ENCODE peak calls at places on chromosomes 12 and 14, in ten cellular contexts. One of them, this sample, is unnamed.

GRCh38 chr12:108822458-108823205 is 34.8 kb downstream of the SSH1 start:
- DNase-seq in AG08395: no peak
- DNase-seq in stimulated activated CD4-positive, alpha-beta T cell treated with anti-CD3 and anti-CD28 coated beads, Interleukin-1b, Interleukin-23, amount 100 ng/mL, for 24 hours: no peak
- DNase-seq in mucosa of descending colon: no peak
- DNase-seq in lower leg skin: no peak
- DNase-seq in activated T-cell treated with anti-CD3 and anti-CD28 coated beads, Interleukin-2, amount 50 U/mL, for 24 hours: no peak
- DNase-seq in posterior cingulate gyrus: no peak
- DNase-seq in AG04450: no peak
- DNase-seq in heart right ventricle: no peak
- DNase-seq in Right ventricle myocardium superior: no peak
- DNase-seq in this sample: no peak

GRCh38 chr12:57142121-57142520 is 5.3 kb downstream of the LRP1-AS start:
- DNase-seq in stimulated activated CD4-positive, alpha-beta T cell treated with anti-CD3 and anti-CD28 coated beads, Interleukin-1b, Interleukin-23, amount 100 ng/mL, for 24 hours: no peak
- DNase-seq in posterior cingulate gyrus: no peak
- DNase-seq in heart right ventricle: no peak
- DNase-seq in AG08395: no peak
- DNase-seq in Right ventricle myocardium superior: peak; percentile 44
- DNase-seq in mucosa of descending colon: no peak
- DNase-seq in lower leg skin: no peak
- DNase-seq in AG04450: no peak
- DNase-seq in activated T-cell treated with anti-CD3 and anti-CD28 coated beads, Interleukin-2, amount 50 U/mL, for 24 hours: no peak
- DNase-seq in this sample: no peak

GRCh38 chr12:117040496-117040895 is 58.7 kb downstream of the TESC start:
- DNase-seq in Right ventricle myocardium superior: peak; percentile 36
- DNase-seq in heart right ventricle: no peak
- DNase-seq in activated T-cell treated with anti-CD3 and anti-CD28 coated beads, Interleukin-2, amount 50 U/mL, for 24 hours: no peak
- DNase-seq in mucosa of descending colon: peak; percentile 9
- DNase-seq in lower leg skin: no peak
- DNase-seq in stimulated activated CD4-positive, alpha-beta T cell treated with anti-CD3 and anti-CD28 coated beads, Interleukin-1b, Interleukin-23, amount 100 ng/mL, for 24 hours: no peak
- DNase-seq in AG08395: no peak
- DNase-seq in AG04450: no peak
- DNase-seq in posterior cingulate gyrus: no peak
- DNase-seq in this sample: no peak

GRCh38 chr14:81343701-81344100 is 56.4 kb downstream of the STON2 start:
- DNase-seq in stimulated activated CD4-positive, alpha-beta T cell treated with anti-CD3 and anti-CD28 coated beads, Interleukin-1b, Interleukin-23, amount 100 ng/mL, for 24 hours: no peak
- DNase-seq in posterior cingulate gyrus: no peak
- DNase-seq in AG04450: no peak
- DNase-seq in Right ventricle myocardium superior: no peak
- DNase-seq in lower leg skin: no peak
- DNase-seq in AG08395: no peak
- DNase-seq in heart right ventricle: no peak
- DNase-seq in activated T-cell treated with anti-CD3 and anti-CD28 coated beads, Interleukin-2, amount 50 U/mL, for 24 hours: no peak
- DNase-seq in mucosa of descending colon: no peak
- DNase-seq in this sample: no peak

GRCh38 chr14:33805593-33805992 is 145.3 kb downstream of the EGLN3 start:
- DNase-seq in AG04450: no peak
- DNase-seq in AG08395: no peak
- DNase-seq in activated T-cell treated with anti-CD3 and anti-CD28 coated beads, Interleukin-2, amount 50 U/mL, for 24 hours: no peak
- DNase-seq in lower leg skin: no peak
- DNase-seq in heart right ventricle: no peak
- DNase-seq in posterior cingulate gyrus: no peak
- DNase-seq in stimulated activated CD4-positive, alpha-beta T cell treated with anti-CD3 and anti-CD28 coated beads, Interleukin-1b, Interleukin-23, amount 100 ng/mL, for 24 hours: no peak
- DNase-seq in mucosa of descending colon: no peak
- DNase-seq in Right ventricle myocardium superior: no peak
- DNase-seq in this sample: no peak

GRCh38 chr12:65384240-65384639 is 105.8 kb downstream of the MSRB3 start:
- DNase-seq in Right ventricle myocardium superior: no peak
- DNase-seq in lower leg skin: no peak
- DNase-seq in mucosa of descending colon: no peak
- DNase-seq in stimulated activated CD4-positive, alpha-beta T cell treated with anti-CD3 and anti-CD28 coated beads, Interleukin-1b, Interleukin-23, amount 100 ng/mL, for 24 hours: no peak
- DNase-seq in activated T-cell treated with anti-CD3 and anti-CD28 coated beads, Interleukin-2, amount 50 U/mL, for 24 hours: no peak
- DNase-seq in posterior cingulate gyrus: no peak
- DNase-seq in AG04450: no peak
- DNase-seq in heart right ventricle: no peak
- DNase-seq in AG08395: no peak
- DNase-seq in this sample: no peak

GRCh38 chr12:114936148-114937099 is 252.4 kb upstream of the TBX3 start:
- DNase-seq in lower leg skin: no peak
- DNase-seq in AG08395: no peak
- DNase-seq in mucosa of descending colon: no peak
- DNase-seq in heart right ventricle: no peak
- DNase-seq in stimulated activated CD4-positive, alpha-beta T cell treated with anti-CD3 and anti-CD28 coated beads, Interleukin-1b, Interleukin-23, amount 100 ng/mL, for 24 hours: no peak
- DNase-seq in posterior cingulate gyrus: no peak
- DNase-seq in Right ventricle myocardium superior: no peak
- DNase-seq in AG04450: no peak
- DNase-seq in activated T-cell treated with anti-CD3 and anti-CD28 coated beads, Interleukin-2, amount 50 U/mL, for 24 hours: no peak
- DNase-seq in this sample: no peak

GRCh38 chr14:21825147-21825743 is 151.6 kb upstream of the OR4E1 start:
- DNase-seq in activated T-cell treated with anti-CD3 and anti-CD28 coated beads, Interleukin-2, amount 50 U/mL, for 24 hours: peak; percentile 42
- DNase-seq in lower leg skin: no peak
- DNase-seq in Right ventricle myocardium superior: no peak
- DNase-seq in stimulated activated CD4-positive, alpha-beta T cell treated with anti-CD3 and anti-CD28 coated beads, Interleukin-1b, Interleukin-23, amount 100 ng/mL, for 24 hours: peak; percentile 13
- DNase-seq in AG04450: no peak
- DNase-seq in mucosa of descending colon: no peak
- DNase-seq in heart right ventricle: no peak
- DNase-seq in AG08395: no peak
- DNase-seq in posterior cingulate gyrus: no peak
- DNase-seq in this sample: peak; percentile 49

GRCh38 chr12:101892794-101893193 is 15.4 kb downstream of the DRAM1 start:
- DNase-seq in activated T-cell treated with anti-CD3 and anti-CD28 coated beads, Interleukin-2, amount 50 U/mL, for 24 hours: no peak
- DNase-seq in AG08395: no peak
- DNase-seq in mucosa of descending colon: no peak
- DNase-seq in AG04450: no peak
- DNase-seq in lower leg skin: no peak
- DNase-seq in posterior cingulate gyrus: no peak
- DNase-seq in Right ventricle myocardium superior: no peak
- DNase-seq in stimulated activated CD4-positive, alpha-beta T cell treated with anti-CD3 and anti-CD28 coated beads, Interleukin-1b, Interleukin-23, amount 100 ng/mL, for 24 hours: no peak
- DNase-seq in heart right ventricle: no peak
- DNase-seq in this sample: no peak

This sample was measured in Caco-2.